ENCODE peak calls at places on chromosomes 6 and 20, in six cellular contexts. J is adipocyte, C is fibroblast of lung, U is astrocyte of the cerebellum, V is heart right ventricle, W is aorta. T is an unnamed sample.

GRCh38 chr6:115064680-115065079 is 721.9 kb upstream of the HS3ST5 start:
- DNase-seq in J (no peak), C (no peak), U (no peak), V (no peak), W (no peak), T (no peak)

GRCh38 chr6:73309784-73310502 is 44.1 kb downstream of the DPPA5 start:
- DNase-seq in J (peak), C (peak), U (no peak), V (peak), W (peak), T (peak)

GRCh38 chr20:20831794-20832193 is 119.3 kb upstream of the RALGAPA2 start:
- DNase-seq in J (no peak), C (no peak), U (no peak), V (no peak), W (no peak), T (no peak)

GRCh38 chr6:13101409-13101808 is 226.9 kb downstream of the TBC1D7 start:
- DNase-seq in J (no peak), C (no peak), U (no peak), V (no peak), W (no peak), T (no peak)

GRCh38 chr6:52139985-52140680 is 46.0 kb upstream of the IL17A start:
- DNase-seq in J (no peak), C (no peak), U (no peak), V (no peak), W (no peak), T (no peak)

GRCh38 chr6:98525860-98526259 is 308.5 kb upstream of the POU3F2 start:
- DNase-seq in J (no peak), C (no peak), U (no peak), V (no peak), W (no peak), T (no peak)

GRCh38 chr6:3312604-3313167 is 53.9 kb downstream of the PSMG4 start:
- DNase-seq in J (no peak), C (no peak), U (no peak), V (no peak), W (peak), T (no peak)

GRCh38 chr6:104483225-104483834 is 376.4 kb downstream of the HACE1 start:
- DNase-seq in J (peak), C (peak), U (no peak), V (no peak), W (no peak), T (peak)

GRCh38 chr20:53899351-53900167 is 170.8 kb downstream of the BCAS1 start:
- DNase-seq in J (peak), C (peak), U (no peak), V (no peak), W (no peak), T (peak)

GRCh38 chr6:106025655-106026054 is 60.5 kb upstream of the PRDM1 start:
- DNase-seq in J (peak), C (peak), U (no peak), V (no peak), W (no peak), T (peak)

GRCh38 chr6:134389658-134390057 is 71.7 kb upstream of the SGK1 start:
- DNase-seq in J (no peak), C (no peak), U (no peak), V (no peak), W (no peak), T (no peak)
- H3K4me3 ChIP-seq in J (no peak), C (no peak), U (no peak), V (no peak), W (no peak), T (no peak)

DNA sequence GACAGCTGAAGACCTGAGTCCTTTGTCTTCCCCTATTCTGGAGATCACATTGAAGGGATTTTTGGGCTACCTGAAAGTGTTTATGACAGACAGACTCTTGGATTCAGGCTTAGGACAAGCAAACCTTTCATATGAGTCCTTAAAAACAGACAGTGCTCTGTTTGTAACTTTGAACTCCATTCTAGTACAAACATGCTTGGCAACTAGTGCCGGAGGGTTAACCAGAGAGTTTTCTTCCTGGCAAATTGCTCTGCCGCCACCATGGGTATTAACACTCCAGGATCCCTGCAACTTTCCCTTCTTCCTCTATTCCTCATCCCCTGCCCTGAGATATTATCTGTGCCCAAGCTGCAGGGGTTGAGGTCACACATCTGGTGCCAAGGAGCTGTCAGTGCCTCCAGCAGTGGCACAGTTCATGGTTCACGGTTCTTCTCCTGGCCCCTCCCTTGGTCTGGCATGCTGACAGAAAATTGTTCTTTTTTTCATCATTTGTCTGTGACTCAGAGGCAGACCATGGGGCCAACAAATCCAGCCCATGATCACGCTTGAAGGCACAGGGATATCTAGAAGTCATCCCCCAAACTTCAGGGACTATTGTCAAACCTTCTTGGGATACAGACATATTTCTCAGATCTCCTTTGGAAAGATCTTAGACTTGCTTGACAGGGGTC is 77.6 kb downstream of the ATXN1 start:
- DNase-seq in J (peak), C (peak), U (peak), V (no peak), W (no peak), T (peak)
- H3K4me3 ChIP-seq in J (no peak), C (no peak), U (no peak), V (no peak), W (no peak), T (no peak)

GRCh38 chr6:90305800-90306448 is 9.3 kb upstream of the BACH2 start:
- DNase-seq in J (no peak), C (no peak), U (no peak), V (no peak), W (no peak), T (no peak)
- H3K4me3 ChIP-seq in J (no peak), C (no peak), U (no peak), V (no peak), W (no peak), T (no peak)

GRCh38 chr6:141252828-141253608 is 879.7 kb upstream of the GJE1 start:
- DNase-seq in J (peak), C (peak), U (no peak), V (no peak), W (no peak), T (peak)
- H3K4me3 ChIP-seq in J (peak), C (peak), U (no peak), V (peak), W (no peak), T (peak)

DNA sequence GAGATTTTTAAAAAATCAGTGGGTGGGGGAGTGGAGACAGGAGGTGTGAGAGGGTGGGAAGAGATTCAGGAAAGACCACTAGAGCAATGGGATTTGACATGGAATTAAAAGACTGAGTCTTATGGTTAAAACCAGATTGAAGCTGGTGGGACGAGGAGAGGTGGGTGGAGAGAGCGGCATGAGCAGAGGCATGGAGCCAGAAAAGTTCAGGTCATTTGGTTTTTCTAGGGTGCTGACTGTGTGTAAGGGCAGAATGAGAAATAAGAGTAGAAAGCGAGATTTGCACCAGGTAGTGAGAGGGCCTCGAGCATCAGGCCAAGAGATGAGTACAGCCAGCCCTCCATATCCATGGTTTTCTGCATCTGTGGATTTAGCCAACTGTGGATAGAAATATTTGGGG is 121.3 kb downstream of the TCP11 start:
- DNase-seq in J (no peak), C (no peak), U (no peak), V (no peak), W (no peak), T (no peak)
- H3K4me3 ChIP-seq in J (no peak), C (no peak), U (no peak), V (peak), W (peak), T (no peak)

GRCh38 chr20:35179292-35180212 is 7.7 kb downstream of the PROCR start:
- DNase-seq in J (no peak), C (no peak), U (no peak), V (no peak), W (no peak), T (no peak)

GRCh38 chr20:35174458-35175216 is 2.8 kb downstream of the PROCR start:
- DNase-seq in J (no peak), C (no peak), U (no peak), V (peak), W (peak), T (peak)

GRCh38 chr20:35176132-35176531 is 4.3 kb downstream of the PROCR start:
- DNase-seq in J (no peak), C (no peak), U (no peak), V (no peak), W (no peak), T (no peak)

GRCh38 chr20:35181731-35182130 is 9.9 kb downstream of the PROCR start:
- DNase-seq in J (no peak), C (peak), U (peak), V (no peak), W (no peak), T (peak)

GRCh38 chr20:35180266-35180665 is 8.4 kb downstream of the PROCR start:
- DNase-seq in J (no peak), C (no peak), U (no peak), V (no peak), W (no peak), T (no peak)
- H3K4me3 ChIP-seq in J (no peak), C (no peak), U (no peak), V (no peak), W (no peak), T (no peak)

GRCh38 chr6:30154709-30155521 is 6.1 kb downstream of the TRIM10 start:
- DNase-seq in J (peak), C (peak), U (peak), V (no peak), W (no peak), T (peak)
- H3K4me3 ChIP-seq in J (no peak), C (no peak), U (no peak), V (no peak), W (no peak), T (peak)

GRCh38 chr6:124753001-124753400 is 209.2 kb upstream of the RNF217 start:
- DNase-seq in J (no peak), C (no peak), U (no peak), V (no peak), W (no peak), T (no peak)

GRCh38 chr6:124755321-124755720 is 206.9 kb upstream of the RNF217 start:
- DNase-seq in J (no peak), C (no peak), U (no peak), V (no peak), W (no peak), T (no peak)

GRCh38 chr6:124758663-124759062 is 203.6 kb upstream of the RNF217 start:
- DNase-seq in J (no peak), C (no peak), U (no peak), V (no peak), W (no peak), T (no peak)

GRCh38 chr6:124753562-124753961 is 208.7 kb upstream of the RNF217 start:
- DNase-seq in J (no peak), C (no peak), U (no peak), V (no peak), W (no peak), T (no peak)
- H3K4me3 ChIP-seq in J (no peak), C (no peak), U (no peak), V (no peak), W (no peak), T (no peak)

GRCh38 chr6:70413829-70414494 is 654 bp downstream of the FAM135A start:
- DNase-seq in J (peak), C (peak), U (no peak), V (no peak), W (no peak), T (peak)

GRCh38 chr6:70414813-70415212 is 1.5 kb downstream of the FAM135A start:
- DNase-seq in J (peak), C (peak), U (no peak), V (no peak), W (no peak), T (peak)

GRCh38 chr6:70411948-70412796 is 1.1 kb upstream of the FAM135A start:
- DNase-seq in J (no peak), C (peak), U (no peak), V (no peak), W (no peak), T (no peak)

GRCh38 chr6:70412797-70413113 is 553 bp upstream of the FAM135A start:
- DNase-seq in J (no peak), C (no peak), U (no peak), V (no peak), W (no peak), T (no peak)

DNA sequence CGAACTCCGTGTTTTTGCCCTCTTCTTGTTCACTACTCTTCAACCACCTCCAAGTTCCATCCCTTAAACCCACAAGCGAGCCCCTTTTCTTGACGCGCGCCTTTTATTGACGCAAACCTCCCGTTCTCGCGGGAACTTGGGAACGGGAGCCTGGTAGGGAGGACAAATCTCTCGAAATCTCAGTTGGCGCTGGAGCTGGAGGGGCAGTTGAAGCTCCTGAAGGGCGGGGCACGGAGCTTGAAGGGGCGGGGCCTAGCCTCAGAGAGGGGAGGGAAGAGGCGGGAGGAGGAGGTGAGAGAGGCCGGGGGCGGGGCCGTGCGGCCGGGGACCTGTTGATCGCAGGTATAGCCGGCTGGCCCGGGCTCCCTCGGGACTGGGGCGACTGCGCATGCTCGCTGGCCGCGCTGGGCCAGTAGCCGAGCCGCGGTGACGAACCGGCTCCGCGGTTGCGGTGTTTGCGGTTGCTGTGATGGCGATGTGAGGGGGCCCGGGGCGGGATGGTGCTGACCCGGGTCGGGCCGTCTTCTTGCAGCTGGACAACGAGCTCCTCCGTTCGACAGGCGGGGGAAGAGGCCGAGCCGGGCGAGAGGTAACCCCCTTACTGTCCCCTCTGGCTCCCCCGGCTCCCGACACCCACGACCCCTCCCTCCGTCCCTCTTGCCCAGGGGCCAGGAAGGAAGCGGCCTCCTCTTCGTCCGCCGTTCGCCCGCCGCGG is at the start of gene FAM135A:
- DNase-seq in J (peak), C (peak), U (peak), V (peak), W (peak), T (peak)
- H3K4me3 ChIP-seq in J (peak), C (peak), U (peak), V (peak), W (peak), T (peak)

GRCh38 chr6:170490259-170490658 is 62.8 kb downstream of the PSMB1 start:
- DNase-seq in J (no peak), C (no peak), U (no peak), V (no peak), W (no peak), T (no peak)
- H3K4me3 ChIP-seq in J (no peak), C (no peak), U (no peak), V (no peak), W (no peak), T (no peak)

T was measured in GM23248.